ENCODE peak calls at places on chromosomes 2 and 18, in seven cellular contexts. F is SK-N-SH, M is HCT116, U is K562, B is GM12878, C is HepG2, Y is H1. X is an unnamed sample.

GRCh38 chr2:172373076-172373475 is 54.3 kb upstream of the ITGA6 start:
- DNase-seq in F (no peak), M (no peak), U (no peak), B (no peak), C (no peak), Y (no peak), X (no peak)

GRCh38 chr2:19078709-19079108 is 279.7 kb downstream of the OSR1 start:
- DNase-seq in F (no peak), M (no peak), U (no peak), B (no peak), C (no peak), Y (no peak), X (no peak)

GRCh38 chr2:143489135-143489534 is 359.9 kb downstream of the ARHGAP15 start:
- DNase-seq in F (no peak), M (no peak), U (no peak), B (no peak), C (no peak), Y (no peak), X (no peak)

GRCh38 chr2:218218409-218219185 is 1.6 kb downstream of the ARPC2 start:
- DNase-seq in F (peak; percentile 58), M (no peak), U (no peak), B (peak; percentile 53), C (no peak), Y (no peak), X (no peak)

GRCh38 chr2:239553376-239554000 is 152.7 kb upstream of the HDAC4 start:
- DNase-seq in F (no peak), M (no peak), U (no peak), B (no peak), C (no peak), Y (no peak), X (no peak)

GRCh38 chr2:27262379-27263286 is at the start of gene SLC30A3:
- DNase-seq in F (peak; percentile 97), M (peak; percentile 44), U (peak; percentile 94), B (no peak), C (no peak), Y (peak; percentile 80), X (peak; percentile 57)

GRCh38 chr2:65292461-65293127 is 65.0 kb downstream of the ACTR2 start:
- DNase-seq in F (no peak), M (no peak), U (no peak), B (no peak), C (no peak), Y (no peak), X (no peak)

GRCh38 chr2:150376627-150377335 is 110.7 kb downstream of the RND3 start:
- DNase-seq in F (no peak), M (no peak), U (no peak), B (no peak), C (peak; percentile 25), Y (no peak), X (peak; percentile 9)

GRCh38 chr2:36672199-36672598 is 24.3 kb upstream of the VIT start:
- DNase-seq in F (no peak), M (peak; percentile 32), U (no peak), B (no peak), C (peak; percentile 52), Y (no peak), X (peak; percentile 54)

GRCh38 chr18:79506191-79507075 is 110.7 kb downstream of the NFATC1 start:
- DNase-seq in F (no peak), M (no peak), U (no peak), B (no peak), C (no peak), Y (no peak), X (no peak)

GRCh38 chr18:47944972-47945843 is 14.7 kb upstream of the SMAD2 start:
- DNase-seq in F (no peak), M (no peak), U (peak; percentile 12), B (no peak), C (peak; percentile 2), Y (no peak), X (no peak)

GRCh38 chr18:50707841-50708240 is 112.0 kb downstream of the MRO start:
- DNase-seq in F (no peak), M (no peak), U (no peak), B (no peak), C (no peak), Y (no peak), X (no peak)

GRCh38 chr2:172743143-172743542 is 7.5 kb downstream of the RAPGEF4 start:
- DNase-seq in F (no peak), M (no peak), U (no peak), B (no peak), C (no peak), Y (no peak), X (no peak)

GRCh38 chr18:37302519-37302918 is 263.1 kb downstream of the CELF4 start:
- DNase-seq in F (no peak), M (no peak), U (no peak), B (no peak), C (no peak), Y (no peak), X (no peak)

GRCh38 chr2:12921321-12921720 is 204.6 kb downstream of the TRIB2 start:
- DNase-seq in F (no peak), M (no peak), U (no peak), B (no peak), C (no peak), Y (no peak), X (no peak)

GRCh38 chr2:100418563-100418962 is 1.1 kb upstream of the CHST10 start:
- DNase-seq in F (no peak), M (no peak), U (no peak), B (no peak), C (peak; percentile 31), Y (no peak), X (no peak)

GRCh38 chr18:7722955-7723354 is 155.8 kb downstream of the PTPRM start:
- DNase-seq in F (no peak), M (no peak), U (no peak), B (no peak), C (no peak), Y (no peak), X (no peak)

GRCh38 chr2:174615951-174616436 is 18.4 kb upstream of the WIPF1 start:
- DNase-seq in F (no peak), M (no peak), U (no peak), B (no peak), C (no peak), Y (no peak), X (no peak)

GRCh38 chr18:2168022-2168421 is 403.3 kb downstream of the METTL4 start:
- DNase-seq in F (no peak), M (no peak), U (no peak), B (no peak), C (no peak), Y (no peak), X (peak; percentile 85)

GRCh38 chr2:60007666-60008065 is 545.8 kb downstream of the BCL11A start:
- DNase-seq in F (no peak), M (no peak), U (no peak), B (no peak), C (no peak), Y (no peak), X (no peak)

GRCh38 chr18:58915006-58915799 is 50.5 kb downstream of the ZNF532 start:
- DNase-seq in F (no peak), M (no peak), U (no peak), B (no peak), C (no peak), Y (peak; percentile 43), X (no peak)

GRCh38 chr18:51170689-51171088 is 26.8 kb downstream of the MEX3C start:
- DNase-seq in F (no peak), M (no peak), U (no peak), B (no peak), C (no peak), Y (no peak), X (no peak)

GRCh38 chr2:183803596-183803995 is 679.4 kb downstream of the NUP35 start:
- DNase-seq in F (no peak), M (no peak), U (no peak), B (no peak), C (no peak), Y (no peak), X (no peak)

GRCh38 chr2:101815739-101816391 is 118.4 kb downstream of the MAP4K4 start:
- DNase-seq in F (no peak), M (no peak), U (no peak), B (no peak), C (no peak), Y (no peak), X (no peak)

DNA sequence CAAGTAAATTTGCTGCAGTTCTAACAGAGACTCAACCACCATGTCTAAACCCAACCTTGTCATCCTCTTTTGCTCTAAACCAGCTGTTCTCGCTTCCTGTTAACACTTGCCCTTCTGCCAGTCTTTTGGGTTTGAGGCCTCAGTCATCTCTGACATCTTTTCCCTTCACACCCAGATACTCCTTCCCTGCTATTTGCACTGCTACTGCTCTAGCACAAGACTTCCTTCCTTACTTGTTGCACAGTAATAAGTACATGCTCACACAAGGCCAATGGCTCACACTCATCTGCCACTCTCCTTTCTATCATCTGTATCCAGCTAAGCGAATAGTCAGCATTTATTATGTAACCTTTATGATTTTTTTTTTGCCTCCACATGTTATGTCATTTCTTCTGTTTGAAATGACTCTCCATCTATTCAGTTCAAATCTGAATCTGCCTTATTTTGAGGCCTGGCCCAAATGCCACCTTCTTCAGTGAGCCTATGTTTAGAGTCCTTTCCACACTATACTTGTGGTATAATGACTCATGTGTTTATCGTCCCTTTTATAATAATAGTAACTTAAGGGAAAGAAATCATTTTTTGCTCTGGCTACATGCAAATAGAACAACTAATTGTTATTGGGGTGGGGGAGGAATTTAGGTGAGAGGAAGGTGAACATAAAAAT is 22.5 kb upstream of the CDKL4 start:
- DNase-seq in F (no peak), M (no peak), U (no peak), B (peak; percentile 53), C (no peak), Y (no peak), X (no peak)
- TF ChIP-seq JUND in F (no peak), M (no peak), U (no peak), B (no peak), C (no peak), Y (no peak), X (no peak)

GRCh38 chr2:217158906-217159305 is 299.0 kb upstream of the TNP1 start:
- DNase-seq in F (no peak), M (no peak), U (no peak), B (no peak), C (no peak), Y (no peak), X (no peak)
- TF ChIP-seq JUND in F (no peak), M (no peak), U (no peak), B (no peak), C (no peak), Y (no peak), X (no peak)

DNA sequence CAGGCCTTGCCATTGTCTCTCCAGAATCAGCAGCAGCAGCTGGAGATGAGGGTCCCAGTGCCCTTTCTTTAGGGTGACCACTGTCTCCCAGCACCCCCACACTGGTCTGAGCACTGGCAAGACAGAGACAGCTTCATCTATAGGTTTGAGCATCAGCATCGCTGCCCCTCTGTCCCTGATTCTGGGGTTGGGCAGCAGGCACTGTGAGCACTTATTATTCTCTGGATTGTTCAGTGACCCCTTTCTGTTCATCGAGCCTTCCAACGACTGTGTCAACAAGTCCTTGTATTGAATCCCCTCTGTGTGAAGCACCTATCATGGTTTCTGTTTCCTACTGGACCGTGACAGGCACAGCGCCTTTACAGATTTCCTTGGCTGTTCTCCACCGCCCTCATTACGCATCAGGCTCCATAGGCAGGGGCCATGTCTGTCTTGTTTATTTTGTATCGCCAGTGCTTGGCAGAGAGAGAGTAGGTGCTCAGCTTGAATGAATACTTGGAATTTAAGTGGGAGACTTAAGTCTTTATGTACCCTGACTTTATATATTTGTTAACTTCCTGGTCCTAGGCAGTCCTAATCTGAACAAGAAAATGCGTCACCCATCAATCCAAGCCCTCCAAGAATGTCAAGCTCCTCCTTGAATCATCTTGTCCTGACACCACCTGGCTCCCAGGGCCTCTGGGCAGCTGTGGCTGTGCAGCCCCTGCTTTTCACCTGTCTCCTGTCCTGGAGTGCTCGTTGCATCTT is 11.4 kb downstream of the MALL start:
- DNase-seq in F (no peak), M (no peak), U (no peak), B (no peak), C (no peak), Y (peak; percentile 24), X (no peak)
- TF ChIP-seq JUND in F (no peak), M (no peak), U (no peak), B (no peak), C (no peak), Y (no peak), X (no peak)

GRCh38 chr2:157523270-157524059 is 79.6 kb upstream of the CYTIP start:
- DNase-seq in F (no peak), M (no peak), U (no peak), B (no peak), C (no peak), Y (no peak), X (no peak)
- TF ChIP-seq JUND in F (no peak), M (no peak), U (no peak), B (no peak), C (no peak), Y (no peak), X (no peak)